ENCODE peak calls at places on chromosome X, in eight cellular contexts. One of them, this sample, is unnamed.

GRCh38 chrX:65127804-65128203 is 151.6 kb upstream of the ZC4H2 start:
- DNase-seq in neural progenitor cell: no peak
- DNase-seq in right lobe of liver: no peak
- DNase-seq in upper lobe of right lung: no peak
- DNase-seq in pancreas: no peak
- DNase-seq in HL-60: no peak
- DNase-seq in transverse colon: no peak
- DNase-seq in cardiac muscle cell: no peak
- DNase-seq in this sample: no peak

GRCh38 chrX:41922694-41923171 is 621 bp downstream of the CASK start:
- DNase-seq in neural progenitor cell: peak; percentile 61
- DNase-seq in right lobe of liver: peak; percentile 57
- DNase-seq in upper lobe of right lung: peak; percentile 65
- DNase-seq in pancreas: peak; percentile 29
- DNase-seq in HL-60: no peak
- DNase-seq in transverse colon: peak; percentile 21
- DNase-seq in cardiac muscle cell: peak; percentile 71
- DNase-seq in this sample: peak; percentile 75

GRCh38 chrX:257681-258289 is 23.4 kb upstream of the PLCXD1 start:
- DNase-seq in neural progenitor cell: no peak
- DNase-seq in right lobe of liver: no peak
- DNase-seq in upper lobe of right lung: peak; percentile 57
- DNase-seq in pancreas: no peak
- DNase-seq in HL-60: no peak
- DNase-seq in transverse colon: no peak
- DNase-seq in cardiac muscle cell: no peak
- DNase-seq in this sample: no peak

GRCh38 chrX:131729295-131729694 is 185.4 kb downstream of the OR13H1 start:
- DNase-seq in neural progenitor cell: no peak
- DNase-seq in right lobe of liver: peak; percentile 88
- DNase-seq in upper lobe of right lung: no peak
- DNase-seq in pancreas: peak; percentile 88
- DNase-seq in HL-60: peak; percentile 87
- DNase-seq in transverse colon: peak; percentile 89
- DNase-seq in cardiac muscle cell: no peak
- DNase-seq in this sample: peak; percentile 89

GRCh38 chrX:110021180-110022022 is 18.5 kb downstream of the TMEM164 start:
- DNase-seq in neural progenitor cell: no peak
- DNase-seq in right lobe of liver: no peak
- DNase-seq in upper lobe of right lung: no peak
- DNase-seq in pancreas: no peak
- DNase-seq in HL-60: no peak
- DNase-seq in transverse colon: no peak
- DNase-seq in cardiac muscle cell: no peak
- DNase-seq in this sample: no peak

GRCh38 chrX:131288188-131288587 is 918 bp downstream of the IGSF1 start:
- DNase-seq in neural progenitor cell: no peak
- DNase-seq in right lobe of liver: no peak
- DNase-seq in upper lobe of right lung: no peak
- DNase-seq in pancreas: no peak
- DNase-seq in HL-60: no peak
- DNase-seq in transverse colon: no peak
- DNase-seq in cardiac muscle cell: no peak
- DNase-seq in this sample: no peak

GRCh38 chrX:88988796-88989195 is 241.8 kb downstream of the CPXCR1 start:
- DNase-seq in neural progenitor cell: no peak
- DNase-seq in right lobe of liver: no peak
- DNase-seq in upper lobe of right lung: no peak
- DNase-seq in pancreas: no peak
- DNase-seq in HL-60: no peak
- DNase-seq in transverse colon: no peak
- DNase-seq in cardiac muscle cell: no peak
- DNase-seq in this sample: no peak

GRCh38 chrX:121110536-121110935 is 63.1 kb downstream of the GLUD2 start:
- DNase-seq in neural progenitor cell: no peak
- DNase-seq in right lobe of liver: no peak
- DNase-seq in upper lobe of right lung: no peak
- DNase-seq in pancreas: no peak
- DNase-seq in HL-60: no peak
- DNase-seq in transverse colon: no peak
- DNase-seq in cardiac muscle cell: no peak
- DNase-seq in this sample: no peak

GRCh38 chrX:71095971-71096701 is 485 bp downstream of the FOXO4 start:
- DNase-seq in neural progenitor cell: peak; percentile 58
- DNase-seq in right lobe of liver: no peak
- DNase-seq in upper lobe of right lung: no peak
- DNase-seq in pancreas: no peak
- DNase-seq in HL-60: no peak
- DNase-seq in transverse colon: peak; percentile 11
- DNase-seq in cardiac muscle cell: no peak
- DNase-seq in this sample: peak; percentile 80

GRCh38 chrX:22323541-22323940 is 50.8 kb downstream of the CBLL2 start:
- DNase-seq in neural progenitor cell: no peak
- DNase-seq in right lobe of liver: no peak
- DNase-seq in upper lobe of right lung: no peak
- DNase-seq in pancreas: no peak
- DNase-seq in HL-60: no peak
- DNase-seq in transverse colon: no peak
- DNase-seq in cardiac muscle cell: no peak
- DNase-seq in this sample: no peak

GRCh38 chrX:108811891-108812290 is 75.5 kb upstream of the IRS4 start:
- DNase-seq in neural progenitor cell: peak; percentile 23
- DNase-seq in right lobe of liver: no peak
- DNase-seq in upper lobe of right lung: no peak
- DNase-seq in pancreas: no peak
- DNase-seq in HL-60: no peak
- DNase-seq in transverse colon: no peak
- DNase-seq in cardiac muscle cell: peak; percentile 14
- DNase-seq in this sample: no peak

GRCh38 chrX:100615015-100615414 is 21.6 kb downstream of the TSPAN6 start:
- DNase-seq in neural progenitor cell: peak; percentile 49
- DNase-seq in right lobe of liver: no peak
- DNase-seq in upper lobe of right lung: no peak
- DNase-seq in pancreas: no peak
- DNase-seq in HL-60: peak; percentile 1
- DNase-seq in transverse colon: peak; percentile 18
- DNase-seq in cardiac muscle cell: peak; percentile 46
- DNase-seq in this sample: no peak

GRCh38 chrX:69616520-69617203 is 749 bp downstream of the EDA start:
- DNase-seq in neural progenitor cell: peak; percentile 46
- DNase-seq in right lobe of liver: peak; percentile 51
- DNase-seq in upper lobe of right lung: peak; percentile 63
- DNase-seq in pancreas: peak; percentile 15
- DNase-seq in HL-60: no peak
- DNase-seq in transverse colon: peak; percentile 18
- DNase-seq in cardiac muscle cell: peak; percentile 16
- DNase-seq in this sample: peak; percentile 74

GRCh38 chrX:28120076-28120475 is 138.8 kb upstream of the DCAF8L1 start:
- DNase-seq in neural progenitor cell: no peak
- DNase-seq in right lobe of liver: no peak
- DNase-seq in upper lobe of right lung: no peak
- DNase-seq in pancreas: no peak
- DNase-seq in HL-60: no peak
- DNase-seq in transverse colon: no peak
- DNase-seq in cardiac muscle cell: no peak
- DNase-seq in this sample: no peak

GRCh38 chrX:10579753-10580060 is 40.7 kb downstream of the MID1 start:
- DNase-seq in neural progenitor cell: peak; percentile 8
- DNase-seq in right lobe of liver: no peak
- DNase-seq in upper lobe of right lung: no peak
- DNase-seq in pancreas: no peak
- DNase-seq in HL-60: no peak
- DNase-seq in transverse colon: no peak
- DNase-seq in cardiac muscle cell: no peak
- DNase-seq in this sample: no peak

GRCh38 chrX:16251782-16252181 is 84.5 kb downstream of the MAGEB17 start:
- DNase-seq in neural progenitor cell: no peak
- DNase-seq in right lobe of liver: no peak
- DNase-seq in upper lobe of right lung: no peak
- DNase-seq in pancreas: no peak
- DNase-seq in HL-60: no peak
- DNase-seq in transverse colon: no peak
- DNase-seq in cardiac muscle cell: no peak
- DNase-seq in this sample: no peak

GRCh38 chrX:43239356-43239755 is 416.7 kb upstream of the MAOA start:
- DNase-seq in neural progenitor cell: no peak
- DNase-seq in right lobe of liver: no peak
- DNase-seq in upper lobe of right lung: no peak
- DNase-seq in pancreas: no peak
- DNase-seq in HL-60: no peak
- DNase-seq in transverse colon: no peak
- DNase-seq in cardiac muscle cell: peak; percentile 45
- DNase-seq in this sample: no peak

GRCh38 chrX:53000447-53001208 is 42.3 kb upstream of the FAM156A start:
- DNase-seq in neural progenitor cell: no peak
- DNase-seq in right lobe of liver: no peak
- DNase-seq in upper lobe of right lung: no peak
- DNase-seq in pancreas: no peak
- DNase-seq in HL-60: no peak
- DNase-seq in transverse colon: no peak
- DNase-seq in cardiac muscle cell: no peak
- DNase-seq in this sample: no peak

GRCh38 chrX:46040001-46040400 is 505.2 kb downstream of the ZNF674 start:
- DNase-seq in neural progenitor cell: no peak
- DNase-seq in right lobe of liver: no peak
- DNase-seq in upper lobe of right lung: no peak
- DNase-seq in pancreas: no peak
- DNase-seq in HL-60: no peak
- DNase-seq in transverse colon: no peak
- DNase-seq in cardiac muscle cell: no peak
- DNase-seq in this sample: no peak

GRCh38 chrX:130028196-130028595 is 45.8 kb downstream of the BCORL1 start:
- DNase-seq in neural progenitor cell: peak; percentile 22
- DNase-seq in right lobe of liver: no peak
- DNase-seq in upper lobe of right lung: peak; percentile 76
- DNase-seq in pancreas: peak; percentile 34
- DNase-seq in HL-60: peak; percentile 42
- DNase-seq in transverse colon: peak; percentile 51
- DNase-seq in cardiac muscle cell: peak; percentile 29
- DNase-seq in this sample: no peak

GRCh38 chrX:45775462-45775861 is 574.8 kb upstream of the DIPK2B start:
- DNase-seq in neural progenitor cell: no peak
- DNase-seq in right lobe of liver: no peak
- DNase-seq in upper lobe of right lung: no peak
- DNase-seq in pancreas: no peak
- DNase-seq in HL-60: no peak
- DNase-seq in transverse colon: no peak
- DNase-seq in cardiac muscle cell: no peak
- DNase-seq in this sample: no peak

GRCh38 chrX:23332888-23333821 is 1.5 kb upstream of the PTCHD1 start:
- DNase-seq in neural progenitor cell: peak; percentile 32
- DNase-seq in right lobe of liver: no peak
- DNase-seq in upper lobe of right lung: no peak
- DNase-seq in pancreas: no peak
- DNase-seq in HL-60: no peak
- DNase-seq in transverse colon: peak; percentile 7
- DNase-seq in cardiac muscle cell: peak; percentile 25
- DNase-seq in this sample: no peak

GRCh38 chrX:55490121-55490520 is 473 bp upstream of the USP51 start:
- DNase-seq in neural progenitor cell: no peak
- DNase-seq in right lobe of liver: no peak
- DNase-seq in upper lobe of right lung: no peak
- DNase-seq in pancreas: no peak
- DNase-seq in HL-60: no peak
- DNase-seq in transverse colon: no peak
- DNase-seq in cardiac muscle cell: no peak
- DNase-seq in this sample: no peak
- H3K4me3 ChIP-seq in neural progenitor cell: peak overlapping the region; percentile 61
- H3K4me3 ChIP-seq in right lobe of liver: no peak overlapping the region
- H3K4me3 ChIP-seq in upper lobe of right lung: peak overlapping the region; percentile 67
- H3K4me3 ChIP-seq in pancreas: peak overlapping the region; percentile 56
- H3K4me3 ChIP-seq in HL-60: peak overlapping the region; percentile 53
- H3K4me3 ChIP-seq in transverse colon: peak overlapping the region; percentile 48
- H3K4me3 ChIP-seq in cardiac muscle cell: peak overlapping the region; percentile 68
- H3K4me3 ChIP-seq in this sample: peak overlapping the region; percentile 74

DNA sequence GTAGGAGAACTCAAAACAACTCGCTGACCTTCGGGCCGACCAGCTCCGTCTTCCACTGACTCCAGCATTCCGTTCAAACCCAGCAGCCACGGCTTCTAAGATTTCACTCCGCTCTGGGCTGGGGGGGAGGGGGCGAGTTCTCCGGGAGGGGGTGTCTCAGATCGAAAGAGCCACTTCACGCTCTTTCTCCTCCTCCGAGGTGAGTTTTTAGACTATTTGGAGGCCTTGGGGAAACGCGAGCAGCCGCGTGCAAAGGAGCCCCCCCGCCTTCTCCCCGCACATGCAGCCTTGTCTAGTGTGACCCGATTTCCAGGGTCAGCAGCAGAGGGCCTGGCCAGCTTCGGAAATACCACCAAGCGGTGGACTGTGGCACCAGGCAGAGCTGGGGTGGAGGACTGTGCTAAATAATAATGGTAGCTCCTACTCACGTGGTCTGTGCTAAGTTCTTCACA is 79.2 kb upstream of the BCOR start:
- DNase-seq in neural progenitor cell: peak; percentile 47
- DNase-seq in right lobe of liver: peak; percentile 54
- DNase-seq in upper lobe of right lung: no peak
- DNase-seq in pancreas: no peak
- DNase-seq in HL-60: no peak
- DNase-seq in transverse colon: no peak
- DNase-seq in cardiac muscle cell: peak; percentile 50
- DNase-seq in this sample: no peak
- TF ChIP-seq CTCF in neural progenitor cell: no peak
- TF ChIP-seq CTCF in right lobe of liver: no peak
- TF ChIP-seq CTCF in upper lobe of right lung: no peak
- TF ChIP-seq CTCF in pancreas: no peak
- TF ChIP-seq CTCF in HL-60: no peak
- TF ChIP-seq CTCF in transverse colon: no peak
- TF ChIP-seq CTCF in cardiac muscle cell: no peak
- TF ChIP-seq CTCF in this sample: no peak

GRCh38 chrX:40151211-40152172 is 53.7 kb upstream of the BCOR start:
- DNase-seq in neural progenitor cell: peak; percentile 72
- DNase-seq in right lobe of liver: peak; percentile 62
- DNase-seq in upper lobe of right lung: peak; percentile 73
- DNase-seq in pancreas: no peak
- DNase-seq in HL-60: no peak
- DNase-seq in transverse colon: no peak
- DNase-seq in cardiac muscle cell: peak; percentile 81
- DNase-seq in this sample: peak; percentile 68
- H3K27ac ChIP-seq in neural progenitor cell: no peak overlapping the region
- H3K27ac ChIP-seq in right lobe of liver: no peak overlapping the region
- H3K27ac ChIP-seq in upper lobe of right lung: no peak overlapping the region
- H3K27ac ChIP-seq in pancreas: no peak overlapping the region
- H3K27ac ChIP-seq in HL-60: no peak overlapping the region
- H3K27ac ChIP-seq in transverse colon: peak overlapping the region; percentile 81
- H3K27ac ChIP-seq in cardiac muscle cell: no peak overlapping the region
- H3K27ac ChIP-seq in this sample: peak overlapping the region; percentile 85

GRCh38 chrX:51332188-51332942 is at the start of gene NUDT10:
- DNase-seq in neural progenitor cell: peak; percentile 92
- DNase-seq in right lobe of liver: peak; percentile 56
- DNase-seq in upper lobe of right lung: peak; percentile 69
- DNase-seq in pancreas: peak; percentile 15
- DNase-seq in HL-60: no peak
- DNase-seq in transverse colon: peak; percentile 29
- DNase-seq in cardiac muscle cell: peak; percentile 86
- DNase-seq in this sample: peak; percentile 71
- H3K4me3 ChIP-seq in neural progenitor cell: peak within 1 kb of the TSS; percentile 57
- H3K4me3 ChIP-seq in right lobe of liver: peak within 1 kb of the TSS; percentile 12
- H3K4me3 ChIP-seq in upper lobe of right lung: peak within 1 kb of the TSS; percentile 44
- H3K4me3 ChIP-seq in pancreas: peak within 1 kb of the TSS; percentile 48
- H3K4me3 ChIP-seq in HL-60: peak within 1 kb of the TSS; percentile 24
- H3K4me3 ChIP-seq in transverse colon: peak within 1 kb of the TSS; percentile 23
- H3K4me3 ChIP-seq in cardiac muscle cell: peak within 1 kb of the TSS; percentile 51
- H3K4me3 ChIP-seq in this sample: peak within 1 kb of the TSS; percentile 74

This sample was measured in coronary artery.